ENCODE peak calls at places on chromosomes 2 and 18, in four cellular contexts. L, Y, V and F are unnamed samples.

GRCh38 chr18:47968721-47969120 is 38.3 kb upstream of the SMAD2 start:
- DNase-seq in L (no peak), Y (no peak), V (no peak), F (no peak)

GRCh38 chr2:42849311-42849710 is 56.9 kb upstream of the HAAO start:
- DNase-seq in L (no peak), Y (no peak), V (no peak), F (no peak)

GRCh38 chr2:207847807-207848544 is 78.3 kb upstream of the FZD5 start:
- DNase-seq in L (no peak), Y (peak), V (no peak), F (no peak)

GRCh38 chr2:109148347-109148746 is 19.3 kb downstream of the SH3RF3 start:
- DNase-seq in L (no peak), Y (no peak), V (no peak), F (no peak)

GRCh38 chr2:239328306-239329191 is 72.3 kb downstream of the HDAC4 start:
- DNase-seq in L (no peak), Y (no peak), V (no peak), F (no peak)

GRCh38 chr18:58532972-58533371 is 95.9 kb downstream of the ALPK2 start:
- DNase-seq in L (no peak), Y (no peak), V (no peak), F (no peak)

GRCh38 chr2:86366651-86367500 is 29.4 kb upstream of the REEP1 start:
- DNase-seq in L (no peak), Y (no peak), V (no peak), F (no peak)

GRCh38 chr2:149483004-149483605 is 104.5 kb downstream of the MMADHC start:
- DNase-seq in L (no peak), Y (no peak), V (no peak), F (no peak)

GRCh38 chr2:31654241-31654640 is 73.5 kb upstream of the SRD5A2 start:
- DNase-seq in L (no peak), Y (no peak), V (no peak), F (no peak)

GRCh38 chr2:46179037-46179621 is 118.1 kb upstream of the EPAS1 start:
- DNase-seq in L (no peak), Y (no peak), V (peak), F (no peak)

GRCh38 chr2:26284132-26284531 is 39.4 kb downstream of the HADHB start:
- DNase-seq in L (no peak), Y (no peak), V (no peak), F (no peak)

GRCh38 chr2:79511320-79511951 is 1.4 kb upstream of the CTNNA2 start:
- DNase-seq in L (peak), Y (peak), V (peak), F (peak)

GRCh38 chr2:68766378-68766845 is 31.8 kb downstream of the ARHGAP25 start:
- DNase-seq in L (no peak), Y (no peak), V (no peak), F (no peak)

GRCh38 chr2:63537306-63537705 is 51.0 kb downstream of the WDPCP start:
- DNase-seq in L (no peak), Y (no peak), V (no peak), F (no peak)

GRCh38 chr2:151841025-151841424 is 12.8 kb upstream of the ARL5A start:
- DNase-seq in L (no peak), Y (no peak), V (no peak), F (no peak)

GRCh38 chr2:44700824-44701223 is 240.7 kb upstream of the SIX3 start:
- DNase-seq in L (no peak), Y (no peak), V (no peak), F (no peak)

GRCh38 chr2:240449764-240450531 is 14.5 kb downstream of the GPC1 start:
- DNase-seq in L (no peak), Y (no peak), V (no peak), F (no peak)
- TF ChIP-seq SP1 in L (no peak), Y (no peak), V (no peak), F (no peak)

GRCh38 chr2:54601339-54601738 is 122.1 kb upstream of the EML6 start:
- DNase-seq in L (no peak), Y (no peak), V (no peak), F (no peak)

GRCh38 chr2:54599914-54600313 is 123.5 kb upstream of the EML6 start:
- DNase-seq in L (no peak), Y (no peak), V (peak), F (no peak)

GRCh38 chr2:54597153-54597827 is 126.2 kb upstream of the EML6 start:
- DNase-seq in L (no peak), Y (no peak), V (no peak), F (no peak)

GRCh38 chr2:54598347-54599325 is 124.8 kb upstream of the EML6 start:
- DNase-seq in L (no peak), Y (no peak), V (no peak), F (no peak)

DNA sequence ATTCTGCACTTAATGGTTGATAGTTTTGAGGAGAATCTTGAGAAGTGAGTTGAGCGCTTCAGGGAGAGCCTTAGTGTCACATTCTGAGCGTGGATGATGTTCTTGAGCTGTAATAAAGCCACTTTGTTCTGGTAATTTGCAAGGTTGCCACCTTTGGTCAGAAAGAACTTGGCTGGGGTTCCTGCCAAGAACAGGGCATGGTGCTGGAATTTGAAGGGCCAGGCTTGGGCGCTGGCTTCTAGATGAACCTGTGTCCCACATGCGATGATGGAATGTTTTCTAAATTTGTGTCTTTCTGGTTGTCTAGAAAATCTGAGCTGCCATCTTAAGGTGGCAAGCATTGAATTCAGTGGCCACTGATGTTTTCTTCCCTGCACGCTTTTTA is 124.1 kb upstream of the EML6 start:
- DNase-seq in L (no peak), Y (no peak), V (no peak), F (no peak)
- TF ChIP-seq ELF4 in L (no peak), Y (no peak), V (no peak), F (no peak)

DNA sequence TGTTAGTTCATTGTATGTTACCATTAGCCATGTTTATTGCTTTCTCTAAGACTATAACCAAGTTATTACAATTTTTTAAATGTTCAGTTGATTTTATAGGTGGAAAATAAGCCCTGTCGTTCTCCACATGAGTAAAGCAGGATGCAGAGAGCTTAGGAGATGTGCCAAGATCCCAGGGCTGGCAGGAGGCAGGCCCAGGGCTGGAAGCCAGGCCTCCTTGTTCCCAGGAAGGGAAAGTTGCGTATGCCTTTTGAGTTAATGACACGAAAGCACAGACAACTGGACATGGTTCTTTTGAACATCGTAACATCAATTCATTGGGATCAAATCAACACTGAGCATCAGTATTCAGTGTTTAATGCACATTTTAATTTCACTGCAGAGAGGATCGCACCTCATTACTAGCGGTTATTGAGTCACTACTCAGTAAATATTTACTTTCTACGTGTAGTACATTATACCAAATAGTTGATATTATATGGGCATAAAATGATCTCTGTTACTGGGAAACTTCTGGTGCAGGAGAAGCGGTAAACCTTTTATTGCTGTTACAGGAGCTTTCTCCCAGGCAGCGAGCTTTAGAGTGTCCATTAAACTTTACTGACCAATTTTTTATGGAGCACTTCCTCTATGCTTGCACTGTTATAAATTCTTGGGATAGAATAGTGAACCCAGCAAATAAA is 60.0 kb downstream of the RNF144A start:
- DNase-seq in L (no peak), Y (no peak), V (no peak), F (no peak)
- TF ChIP-seq SP1 in L (no peak), Y (no peak), V (no peak), F (no peak)

DNA sequence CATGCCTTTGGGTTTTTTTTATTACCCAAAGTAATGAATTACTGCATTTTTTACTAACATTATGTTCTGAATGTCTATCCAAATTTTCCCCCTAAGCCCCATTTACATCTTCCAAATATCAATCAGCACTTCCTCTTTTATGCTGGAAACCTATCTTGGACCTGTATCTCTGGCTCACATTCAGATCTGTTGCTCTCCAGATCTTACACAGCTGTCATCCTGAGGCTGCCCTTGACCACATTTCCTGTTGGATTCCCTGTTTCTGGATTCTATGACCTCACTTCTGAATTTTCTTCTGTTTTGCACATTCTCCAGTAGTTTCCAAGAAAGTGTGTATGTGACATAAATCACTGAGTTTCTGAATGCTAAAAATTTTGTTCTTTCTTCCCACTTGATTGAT is 146.7 kb downstream of the PDE1A start:
- DNase-seq in L (no peak), Y (no peak), V (no peak), F (no peak)
- TF ChIP-seq ELF4 in L (no peak), Y (no peak), V (no peak), F (no peak)

GRCh38 chr2:3099145-3099859 is 278.3 kb downstream of the EIPR1 start:
- DNase-seq in L (no peak), Y (no peak), V (no peak), F (no peak)
- TF ChIP-seq SP1 in L (no peak), Y (no peak), V (no peak), F (no peak)

DNA sequence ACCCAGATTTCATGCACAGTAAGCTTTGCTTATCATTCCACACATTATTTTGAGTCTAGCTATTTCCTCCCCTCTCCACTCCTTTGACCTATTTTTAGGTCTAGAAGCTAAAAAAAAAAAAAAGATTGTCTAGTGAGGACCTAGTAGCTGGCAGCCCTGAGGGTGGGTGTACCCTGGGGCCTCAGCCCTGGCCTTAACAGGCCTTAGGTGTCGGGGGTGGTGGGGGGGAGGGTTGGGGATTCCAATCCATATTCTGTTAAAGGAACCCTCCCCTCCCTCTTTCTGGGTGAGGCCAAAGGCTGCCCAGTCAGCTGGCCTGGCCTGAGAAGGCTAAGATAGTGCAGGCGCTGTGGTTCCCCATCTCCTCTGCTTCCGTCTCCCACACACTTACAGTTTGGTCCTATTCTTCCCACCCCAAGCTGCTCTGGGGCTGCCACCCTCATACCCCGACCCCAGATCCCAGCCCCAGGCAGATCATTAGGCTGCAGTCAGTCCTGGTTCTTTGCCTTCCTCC is 65.5 kb upstream of the HK2 start:
- DNase-seq in L (no peak), Y (no peak), V (no peak), F (no peak)
- TF ChIP-seq ELF4 in L (no peak), Y (no peak), V (no peak), F (no peak)

DNA sequence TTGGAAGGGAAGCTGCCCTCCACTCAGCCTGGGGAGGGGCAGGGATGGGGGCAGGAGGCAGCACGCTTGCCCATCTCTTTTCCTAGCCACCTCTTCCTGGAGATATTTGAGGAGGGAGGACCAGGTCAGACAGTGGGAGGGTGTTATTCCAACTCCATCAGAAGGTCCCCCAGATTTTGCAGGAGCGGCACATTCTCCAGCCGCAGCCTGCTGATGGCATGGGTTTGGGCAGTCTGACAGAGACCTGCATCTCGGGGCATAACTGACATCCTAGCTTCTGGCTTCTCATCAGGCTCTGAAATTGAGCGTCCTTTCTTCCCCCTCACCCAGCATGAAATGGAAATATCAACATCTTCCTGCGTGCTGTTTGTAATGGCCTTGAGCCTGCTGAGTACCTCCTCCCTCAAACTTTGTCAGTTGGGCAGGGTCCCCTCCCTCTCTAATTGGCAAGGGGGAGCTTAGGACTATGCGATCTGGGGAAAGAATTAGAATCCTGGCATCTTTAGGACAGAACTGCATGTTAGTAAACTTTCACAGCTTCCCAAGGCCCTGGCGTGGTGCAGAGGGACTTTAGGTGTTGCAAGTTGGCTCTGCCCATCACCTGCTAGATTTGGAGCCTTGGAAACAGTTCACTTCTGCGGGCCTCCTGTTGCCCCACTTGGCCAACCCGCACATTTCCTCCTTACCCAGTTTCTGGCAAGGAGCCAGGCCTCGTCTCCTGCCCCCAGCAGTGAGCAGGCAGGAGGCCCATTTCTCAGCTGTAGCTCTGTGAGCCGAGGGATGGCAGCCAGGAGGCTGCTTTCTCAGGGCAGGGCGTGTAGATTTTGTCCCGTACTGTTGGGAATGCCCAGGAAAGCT is 2.2 kb downstream of the ITM2C start:
- DNase-seq in L (no peak), Y (no peak), V (no peak), F (no peak)
- TF ChIP-seq SP1 in L (no peak), Y (no peak), V (no peak), F (no peak)

GRCh38 chr2:110867078-110867477 is 134.7 kb downstream of the ACOXL start:
- DNase-seq in L (no peak), Y (no peak), V (no peak), F (no peak)
- TF ChIP-seq ELF4 in L (no peak), Y (no peak), V (no peak), F (no peak)

DNA sequence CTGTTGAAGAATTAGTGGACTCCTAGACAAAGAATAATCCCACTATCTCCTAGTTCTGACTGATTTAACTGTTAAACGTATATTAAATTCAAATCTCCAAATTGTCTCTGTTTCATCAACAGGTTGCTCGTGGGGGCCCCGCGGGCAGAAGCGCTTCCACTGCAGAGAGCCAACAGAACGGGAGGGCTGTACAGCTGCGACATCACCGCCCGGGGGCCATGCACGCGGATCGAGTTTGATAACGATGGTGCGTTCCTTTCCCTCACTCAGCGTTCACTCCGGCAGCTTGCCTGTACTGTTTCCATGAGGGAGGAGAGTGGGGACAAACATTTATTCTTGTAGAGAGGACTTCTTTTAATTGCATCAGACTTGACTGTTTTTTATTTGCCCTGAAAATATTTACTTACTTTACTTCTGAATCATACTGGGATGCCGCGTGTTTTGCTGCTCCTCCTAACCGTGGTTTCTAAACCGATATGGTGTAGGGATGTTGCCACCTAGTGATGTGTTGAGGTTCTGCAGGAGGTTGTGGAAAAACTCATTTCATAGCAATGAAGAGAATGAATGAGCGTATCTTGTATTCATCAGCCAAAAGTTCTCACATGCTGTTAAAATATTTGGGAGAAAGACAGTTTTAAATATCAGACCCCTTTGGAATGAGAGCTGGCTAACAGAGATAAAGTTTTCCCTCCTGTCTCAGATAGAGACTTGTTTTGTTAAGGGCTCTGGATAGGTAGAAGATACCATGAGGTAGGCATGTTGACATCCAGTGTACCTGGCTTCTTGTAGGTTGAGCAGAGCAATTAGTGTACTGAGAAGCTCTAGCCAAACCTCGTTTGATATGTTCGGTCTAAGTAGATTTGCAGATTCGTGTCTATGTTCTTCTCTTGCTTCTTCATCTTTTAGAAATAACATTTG is 38.3 kb downstream of the ITGA6 start:
- DNase-seq in L (peak), Y (peak), V (peak), F (peak)
- TF ChIP-seq SP1 in L (no peak), Y (no peak), V (no peak), F (no peak)

GRCh38 chr2:73291461-73292315 is 1.7 kb downstream of the EGR4 start:
- DNase-seq in L (peak), Y (no peak), V (no peak), F (peak)
- TF ChIP-seq ELF4 in L (peak), Y (no peak), V (no peak), F (no peak)